ENCODE peak calls at places on chromosomes 7 and 10, in six cellular contexts. One of them, this sample, is unnamed.

GRCh38 chr10:15775513-15775912 is 55.8 kb upstream of the ITGA8 start:
- DNase-seq in sciatic nerve: no peak
- DNase-seq in transverse colon: no peak
- DNase-seq in activated CD4-positive, alpha-beta T cell treated with anti-CD3 and anti-CD28 coated beads for 24 hours: no peak
- DNase-seq in PC-3: peak
- DNase-seq in sigmoid colon: no peak
- DNase-seq in this sample: no peak

GRCh38 chr7:151008143-151008510 is 16.2 kb downstream of the ATG9B start:
- DNase-seq in sciatic nerve: no peak
- DNase-seq in transverse colon: no peak
- DNase-seq in activated CD4-positive, alpha-beta T cell treated with anti-CD3 and anti-CD28 coated beads for 24 hours: no peak
- DNase-seq in PC-3: no peak
- DNase-seq in sigmoid colon: no peak
- DNase-seq in this sample: no peak

GRCh38 chr7:5646846-5647245 is 134.6 kb downstream of the RNF216 start:
- DNase-seq in sciatic nerve: no peak
- DNase-seq in transverse colon: no peak
- DNase-seq in activated CD4-positive, alpha-beta T cell treated with anti-CD3 and anti-CD28 coated beads for 24 hours: no peak
- DNase-seq in PC-3: no peak
- DNase-seq in sigmoid colon: no peak
- DNase-seq in this sample: no peak

GRCh38 chr7:71402684-71403083 is 270.7 kb downstream of the GALNT17 start:
- DNase-seq in sciatic nerve: no peak
- DNase-seq in transverse colon: no peak
- DNase-seq in activated CD4-positive, alpha-beta T cell treated with anti-CD3 and anti-CD28 coated beads for 24 hours: no peak
- DNase-seq in PC-3: no peak
- DNase-seq in sigmoid colon: no peak
- DNase-seq in this sample: no peak

GRCh38 chr10:119642556-119643111 is 8.5 kb upstream of the BAG3 start:
- DNase-seq in sciatic nerve: no peak
- DNase-seq in transverse colon: no peak
- DNase-seq in activated CD4-positive, alpha-beta T cell treated with anti-CD3 and anti-CD28 coated beads for 24 hours: no peak
- DNase-seq in PC-3: no peak
- DNase-seq in sigmoid colon: no peak
- DNase-seq in this sample: no peak

GRCh38 chr10:35000936-35001335 is 89.2 kb downstream of the CUL2 start:
- DNase-seq in sciatic nerve: no peak
- DNase-seq in transverse colon: no peak
- DNase-seq in activated CD4-positive, alpha-beta T cell treated with anti-CD3 and anti-CD28 coated beads for 24 hours: no peak
- DNase-seq in PC-3: no peak
- DNase-seq in sigmoid colon: no peak
- DNase-seq in this sample: no peak

GRCh38 chr7:116525298-116525912 is 569 bp downstream of the CAV1 start:
- DNase-seq in sciatic nerve: peak
- DNase-seq in transverse colon: peak
- DNase-seq in activated CD4-positive, alpha-beta T cell treated with anti-CD3 and anti-CD28 coated beads for 24 hours: peak
- DNase-seq in PC-3: peak
- DNase-seq in sigmoid colon: peak
- DNase-seq in this sample: peak

GRCh38 chr10:12635127-12635541 is 285.8 kb downstream of the CAMK1D start:
- DNase-seq in sciatic nerve: no peak
- DNase-seq in transverse colon: no peak
- DNase-seq in activated CD4-positive, alpha-beta T cell treated with anti-CD3 and anti-CD28 coated beads for 24 hours: no peak
- DNase-seq in PC-3: peak
- DNase-seq in sigmoid colon: no peak
- DNase-seq in this sample: no peak

GRCh38 chr10:131617113-131617877 is 283.5 kb upstream of the PPP2R2D start:
- DNase-seq in sciatic nerve: no peak
- DNase-seq in transverse colon: no peak
- DNase-seq in activated CD4-positive, alpha-beta T cell treated with anti-CD3 and anti-CD28 coated beads for 24 hours: no peak
- DNase-seq in PC-3: no peak
- DNase-seq in sigmoid colon: no peak
- DNase-seq in this sample: peak

GRCh38 chr10:69451209-69451783 is at the start of gene TSPAN15:
- DNase-seq in sciatic nerve: peak
- DNase-seq in transverse colon: peak
- DNase-seq in activated CD4-positive, alpha-beta T cell treated with anti-CD3 and anti-CD28 coated beads for 24 hours: peak
- DNase-seq in PC-3: peak
- DNase-seq in sigmoid colon: peak
- DNase-seq in this sample: peak

GRCh38 chr7:104862719-104863118 is 151.3 kb upstream of the KMT2E start:
- DNase-seq in sciatic nerve: no peak
- DNase-seq in transverse colon: no peak
- DNase-seq in activated CD4-positive, alpha-beta T cell treated with anti-CD3 and anti-CD28 coated beads for 24 hours: no peak
- DNase-seq in PC-3: peak
- DNase-seq in sigmoid colon: no peak
- DNase-seq in this sample: no peak

GRCh38 chr7:2172311-2173183 is 60.2 kb downstream of the MAD1L1 start:
- DNase-seq in sciatic nerve: no peak
- DNase-seq in transverse colon: peak
- DNase-seq in activated CD4-positive, alpha-beta T cell treated with anti-CD3 and anti-CD28 coated beads for 24 hours: no peak
- DNase-seq in PC-3: peak
- DNase-seq in sigmoid colon: no peak
- DNase-seq in this sample: no peak

GRCh38 chr10:115854740-115855435 is 418.1 kb downstream of the GFRA1 start:
- DNase-seq in sciatic nerve: no peak
- DNase-seq in transverse colon: no peak
- DNase-seq in activated CD4-positive, alpha-beta T cell treated with anti-CD3 and anti-CD28 coated beads for 24 hours: no peak
- DNase-seq in PC-3: no peak
- DNase-seq in sigmoid colon: no peak
- DNase-seq in this sample: no peak

This sample was measured in posterior vena cava.